ENCODE peak calls at places on chromosomes 3 and 15, in six cellular contexts. S is activated CD4-positive, alpha-beta T cell treated with anti-CD3 and anti-CD28 coated beads, Interleukin-2, amount 10 ng/mL, durations not matched to agents 7 days and 5 days; C is cardiac fibroblast; B is stimulated activated CD4-positive, alpha-beta T cell treated with anti-CD3 and anti-CD28 coated beads, Interleukin-12 subunit alpha, Interleukin-12 subunit beta, amount 100 ng/mL, for 24 hours; W is AG04450; T is NCI-H345. E is an unnamed sample.

GRCh38 chr3:194936659-194937058 is 251.0 kb downstream of the FAM43A start:
- DNase-seq in S (no peak), C (no peak), B (no peak), W (no peak), T (no peak), E (no peak)

GRCh38 chr15:35936284-35936683 is 390.3 kb upstream of the DPH6 start:
- DNase-seq in S (no peak), C (no peak), B (no peak), W (no peak), T (peak), E (no peak)

GRCh38 chr3:141828487-141829284 is 47.8 kb upstream of the ATP1B3 start:
- DNase-seq in S (no peak), C (peak), B (no peak), W (no peak), T (peak), E (no peak)

GRCh38 chr3:177379045-177379444 is 181.8 kb upstream of the TBL1XR1 start:
- DNase-seq in S (no peak), C (no peak), B (no peak), W (no peak), T (no peak), E (no peak)

GRCh38 chr15:100105101-100105500 is 236.7 kb downstream of the ADAMTS17 start:
- DNase-seq in S (no peak), C (no peak), B (no peak), W (no peak), T (no peak), E (no peak)

GRCh38 chr3:98780343-98780742 is 17.2 kb downstream of the ST3GAL6 start:
- DNase-seq in S (no peak), C (peak), B (no peak), W (no peak), T (no peak), E (no peak)

GRCh38 chr3:80331768-80332167 is 564.0 kb upstream of the ROBO1 start:
- DNase-seq in S (no peak), C (no peak), B (no peak), W (no peak), T (no peak), E (no peak)

GRCh38 chr3:182711853-182712252 is 81.5 kb upstream of the ATP11B start:
- DNase-seq in S (no peak), C (no peak), B (no peak), W (no peak), T (no peak), E (no peak)

GRCh38 chr15:71471347-71471746 is 339.0 kb upstream of the NR2E3 start:
- DNase-seq in S (no peak), C (no peak), B (no peak), W (no peak), T (no peak), E (no peak)

GRCh38 chr15:34154725-34155204 is 52.9 kb downstream of the PGBD4 start:
- DNase-seq in S (no peak), C (peak), B (no peak), W (no peak), T (no peak), E (no peak)

GRCh38 chr3:124592658-124593441 is 137.4 kb upstream of the UMPS start:
- DNase-seq in S (no peak), C (no peak), B (no peak), W (no peak), T (no peak), E (no peak)

GRCh38 chr15:33699691-33700447 is 268.4 kb upstream of the CHRM5 start:
- DNase-seq in S (no peak), C (peak), B (no peak), W (no peak), T (no peak), E (no peak)

GRCh38 chr15:96268421-96269204 is 61.9 kb upstream of the NR2F2 start:
- DNase-seq in S (no peak), C (peak), B (no peak), W (no peak), T (no peak), E (no peak)

GRCh38 chr3:186413615-186414415 is 51.8 kb upstream of the DGKG start:
- DNase-seq in S (peak), C (peak), B (no peak), W (no peak), T (peak), E (no peak)

GRCh38 chr15:55721554-55722185 is 21.3 kb downstream of the PRTG start:
- DNase-seq in S (no peak), C (no peak), B (no peak), W (no peak), T (no peak), E (no peak)

E was measured in brain pericyte.